ENCODE peak calls at places on chromosomes 7 and 10, in five cellular contexts. E, R, H, J and B are unnamed samples.
A peak's percentile ranks its signal among the peaks of the same experiment; 100 is the strongest.

GRCh38 chr7:92631067-92631829 is 41.1 kb upstream of the FAM133B start:
- DNase-seq in E (no peak), R (no peak), H (no peak), J (no peak), B (no peak)

GRCh38 chr7:156778668-156779067 is 114.3 kb downstream of the LMBR1 start:
- DNase-seq in E (no peak), R (no peak), H (no peak), J (no peak), B (no peak)

GRCh38 chr7:27179030-27179429 is 4.9 kb upstream of the HOXA10 start:
- DNase-seq in E (no peak), R (no peak), H (no peak), J (no peak), B (no peak)

GRCh38 chr10:94902570-94902969 is 35.9 kb upstream of the CYP2C9 start:
- DNase-seq in E (no peak), R (no peak), H (no peak), J (no peak), B (no peak)

GRCh38 chr7:132528695-132529094 is 47.6 kb downstream of the PLXNA4 start:
- DNase-seq in E (no peak), R (no peak), H (no peak), J (no peak), B (no peak)

GRCh38 chr7:7490003-7490402 is 45.7 kb downstream of the COL28A1 start:
- DNase-seq in E (no peak), R (no peak), H (no peak), J (no peak), B (no peak)

GRCh38 chr7:29447828-29448227 is 115.8 kb upstream of the PRR15 start:
- DNase-seq in E (no peak), R (no peak), H (no peak), J (no peak), B (no peak)

GRCh38 chr10:78584266-78584665 is 484.5 kb upstream of the ZMIZ1 start:
- DNase-seq in E (no peak), R (no peak), H (no peak), J (no peak), B (no peak)

GRCh38 chr7:11667071-11667809 is 164.8 kb downstream of the THSD7A start:
- DNase-seq in E (no peak), R (no peak), H (no peak), J (no peak), B (no peak)

GRCh38 chr7:47878662-47879061 is 69.6 kb downstream of the PKD1L1 start:
- DNase-seq in E (no peak), R (no peak), H (no peak), J (no peak), B (no peak)

GRCh38 chr10:124739119-124739921 is 4.9 kb downstream of the FAM53B start:
- DNase-seq in E (no peak), R (no peak), H (no peak), J (no peak), B (no peak)

GRCh38 chr10:15485684-15486316 is 114.7 kb upstream of the FAM171A1 start:
- DNase-seq in E (no peak), R (peak; percentile 79), H (no peak), J (peak; percentile 69), B (no peak)

GRCh38 chr7:36535866-36536664 is 146.4 kb downstream of the ANLN start:
- DNase-seq in E (no peak), R (no peak), H (no peak), J (no peak), B (no peak)

GRCh38 chr7:95509199-95509598 is 23.5 kb downstream of the ASB4 start:
- DNase-seq in E (peak; percentile 63), R (peak; percentile 23), H (no peak), J (peak; percentile 82), B (peak; percentile 4)

GRCh38 chr10:89327803-89328441 is at the start of gene IFIT3:
- DNase-seq in E (peak; percentile 88), R (peak; percentile 94), H (peak; percentile 83), J (peak; percentile 91), B (peak; percentile 34)

GRCh38 chr10:24958701-24959392 is 6.4 kb upstream of the PRTFDC1 start:
- DNase-seq in E (peak; percentile 93), R (no peak), H (no peak), J (peak; percentile 40), B (peak; percentile 67)

GRCh38 chr7:121164247-121164646 is 164.6 kb upstream of the WNT16 start:
- DNase-seq in E (no peak), R (no peak), H (no peak), J (no peak), B (no peak)

GRCh38 chr7:123627859-123628258 is 26.2 kb downstream of the ASB15 start:
- DNase-seq in E (no peak), R (no peak), H (no peak), J (no peak), B (no peak)

GRCh38 chr7:50315739-50316671 is 11.5 kb downstream of the IKZF1 start:
- DNase-seq in E (no peak), R (no peak), H (no peak), J (no peak), B (no peak)

GRCh38 chr7:103487419-103487818 is 41.4 kb upstream of the SLC26A5 start:
- DNase-seq in E (no peak), R (no peak), H (no peak), J (no peak), B (no peak)

GRCh38 chr7:15368653-15369052 is 193.2 kb downstream of the AGMO start:
- DNase-seq in E (no peak), R (no peak), H (no peak), J (no peak), B (no peak)

GRCh38 chr7:130662426-130662825 is 6.1 kb downstream of the COPG2 start:
- DNase-seq in E (no peak), R (no peak), H (no peak), J (peak; percentile 5), B (no peak)

GRCh38 chr7:93894426-93894825 is 3.9 kb upstream of the TFPI2 start:
- DNase-seq in E (no peak), R (no peak), H (no peak), J (peak; percentile 21), B (no peak)

GRCh38 chr7:128904381-128905197 is 5.9 kb downstream of the KCP start:
- DNase-seq in E (no peak), R (peak; percentile 38), H (no peak), J (peak; percentile 40), B (no peak)

GRCh38 chr10:69721690-69722310 is 79.9 kb upstream of the COL13A1 start:
- DNase-seq in E (no peak), R (no peak), H (no peak), J (peak; percentile 42), B (peak; percentile 30)

GRCh38 chr7:67671006-67671405 is 674.4 kb downstream of the TYW1 start:
- DNase-seq in E (no peak), R (no peak), H (no peak), J (no peak), B (no peak)

GRCh38 chr10:129756912-129757861 is 206.9 kb downstream of the EBF3 start:
- DNase-seq in E (no peak), R (no peak), H (no peak), J (no peak), B (no peak)

GRCh38 chr7:39937366-39938153 is 12.5 kb upstream of the CDK13 start:
- DNase-seq in E (no peak), R (no peak), H (no peak), J (no peak), B (no peak)